ENCODE peak calls at places on chromosomes 12 and 14, in ten cellular contexts. One of them, this sample, is unnamed.

GRCh38 chr14:93800038-93800937 is 12.0 kb upstream of the PRIMA1 start:
- DNase-seq in GM20000: no peak
- DNase-seq in dorsolateral prefrontal cortex: no peak
- DNase-seq in uterus: no peak
- DNase-seq in sigmoid colon: no peak
- DNase-seq in mammary epithelial cell: peak
- DNase-seq in upper lobe of right lung: no peak
- DNase-seq in AG04449: no peak
- DNase-seq in right atrium auricular region: no peak
- DNase-seq in CD8-positive, alpha-beta T cell: no peak
- DNase-seq in this sample: no peak

GRCh38 chr12:68791897-68792481 is 16.0 kb upstream of the MDM2 start:
- DNase-seq in mammary epithelial cell: no peak
- DNase-seq in dorsolateral prefrontal cortex: no peak
- DNase-seq in CD8-positive, alpha-beta T cell: no peak
- DNase-seq in uterus: no peak
- DNase-seq in upper lobe of right lung: no peak
- DNase-seq in sigmoid colon: no peak
- DNase-seq in GM20000: no peak
- DNase-seq in AG04449: no peak
- DNase-seq in right atrium auricular region: no peak
- DNase-seq in this sample: no peak

GRCh38 chr12:115990241-115990640 is 287.3 kb downstream of the MED13L start:
- DNase-seq in upper lobe of right lung: no peak
- DNase-seq in sigmoid colon: no peak
- DNase-seq in mammary epithelial cell: no peak
- DNase-seq in dorsolateral prefrontal cortex: no peak
- DNase-seq in AG04449: no peak
- DNase-seq in CD8-positive, alpha-beta T cell: no peak
- DNase-seq in uterus: no peak
- DNase-seq in GM20000: no peak
- DNase-seq in right atrium auricular region: no peak
- DNase-seq in this sample: no peak

GRCh38 chr12:9041321-9041720 is 52.0 kb downstream of the KLRG1 start:
- DNase-seq in dorsolateral prefrontal cortex: no peak
- DNase-seq in uterus: no peak
- DNase-seq in AG04449: no peak
- DNase-seq in right atrium auricular region: no peak
- DNase-seq in CD8-positive, alpha-beta T cell: no peak
- DNase-seq in sigmoid colon: no peak
- DNase-seq in upper lobe of right lung: no peak
- DNase-seq in mammary epithelial cell: peak
- DNase-seq in GM20000: no peak
- DNase-seq in this sample: no peak

GRCh38 chr12:43551271-43551970 is 582 bp downstream of the ADAMTS20 start:
- DNase-seq in AG04449: no peak
- DNase-seq in upper lobe of right lung: no peak
- DNase-seq in CD8-positive, alpha-beta T cell: no peak
- DNase-seq in right atrium auricular region: no peak
- DNase-seq in sigmoid colon: no peak
- DNase-seq in mammary epithelial cell: peak
- DNase-seq in GM20000: no peak
- DNase-seq in uterus: no peak
- DNase-seq in dorsolateral prefrontal cortex: no peak
- DNase-seq in this sample: no peak

GRCh38 chr14:81400202-81400678 is at the start of gene STON2:
- DNase-seq in right atrium auricular region: no peak
- DNase-seq in sigmoid colon: no peak
- DNase-seq in uterus: no peak
- DNase-seq in CD8-positive, alpha-beta T cell: no peak
- DNase-seq in upper lobe of right lung: no peak
- DNase-seq in dorsolateral prefrontal cortex: no peak
- DNase-seq in GM20000: no peak
- DNase-seq in mammary epithelial cell: peak
- DNase-seq in AG04449: no peak
- DNase-seq in this sample: no peak

GRCh38 chr12:83015390-83016225 is 328.9 kb downstream of the TMTC2 start:
- DNase-seq in right atrium auricular region: no peak
- DNase-seq in mammary epithelial cell: no peak
- DNase-seq in CD8-positive, alpha-beta T cell: no peak
- DNase-seq in sigmoid colon: peak
- DNase-seq in uterus: peak
- DNase-seq in AG04449: no peak
- DNase-seq in GM20000: no peak
- DNase-seq in upper lobe of right lung: no peak
- DNase-seq in dorsolateral prefrontal cortex: no peak
- DNase-seq in this sample: no peak

GRCh38 chr12:15662303-15662980 is 126.7 kb downstream of the EPS8 start:
- DNase-seq in mammary epithelial cell: peak
- DNase-seq in upper lobe of right lung: no peak
- DNase-seq in CD8-positive, alpha-beta T cell: no peak
- DNase-seq in uterus: no peak
- DNase-seq in right atrium auricular region: no peak
- DNase-seq in AG04449: peak
- DNase-seq in GM20000: no peak
- DNase-seq in dorsolateral prefrontal cortex: no peak
- DNase-seq in sigmoid colon: no peak
- DNase-seq in this sample: no peak

GRCh38 chr12:52555577-52555976 is 2.6 kb upstream of the KRT71 start:
- DNase-seq in uterus: no peak
- DNase-seq in sigmoid colon: no peak
- DNase-seq in GM20000: no peak
- DNase-seq in upper lobe of right lung: no peak
- DNase-seq in right atrium auricular region: no peak
- DNase-seq in CD8-positive, alpha-beta T cell: no peak
- DNase-seq in AG04449: no peak
- DNase-seq in dorsolateral prefrontal cortex: no peak
- DNase-seq in mammary epithelial cell: no peak
- DNase-seq in this sample: no peak

GRCh38 chr12:100101000-100101399 is 41.7 kb downstream of the BLTP3B start:
- DNase-seq in CD8-positive, alpha-beta T cell: no peak
- DNase-seq in upper lobe of right lung: no peak
- DNase-seq in AG04449: no peak
- DNase-seq in uterus: no peak
- DNase-seq in right atrium auricular region: no peak
- DNase-seq in sigmoid colon: no peak
- DNase-seq in mammary epithelial cell: no peak
- DNase-seq in dorsolateral prefrontal cortex: no peak
- DNase-seq in GM20000: no peak
- DNase-seq in this sample: no peak

GRCh38 chr12:123250471-123251383 is 17.5 kb downstream of the MTRFR start:
- DNase-seq in GM20000: no peak
- DNase-seq in upper lobe of right lung: peak
- DNase-seq in dorsolateral prefrontal cortex: no peak
- DNase-seq in uterus: no peak
- DNase-seq in sigmoid colon: no peak
- DNase-seq in AG04449: no peak
- DNase-seq in CD8-positive, alpha-beta T cell: no peak
- DNase-seq in right atrium auricular region: no peak
- DNase-seq in mammary epithelial cell: peak
- DNase-seq in this sample: no peak

GRCh38 chr14:96823652-96824051 is 26.5 kb downstream of the VRK1 start:
- DNase-seq in upper lobe of right lung: no peak
- DNase-seq in GM20000: no peak
- DNase-seq in right atrium auricular region: no peak
- DNase-seq in AG04449: no peak
- DNase-seq in CD8-positive, alpha-beta T cell: no peak
- DNase-seq in mammary epithelial cell: no peak
- DNase-seq in dorsolateral prefrontal cortex: no peak
- DNase-seq in uterus: no peak
- DNase-seq in sigmoid colon: no peak
- DNase-seq in this sample: no peak

GRCh38 chr14:68674538-68675232 is 118.2 kb downstream of the ZFP36L1 start:
- DNase-seq in upper lobe of right lung: no peak
- DNase-seq in CD8-positive, alpha-beta T cell: no peak
- DNase-seq in dorsolateral prefrontal cortex: no peak
- DNase-seq in sigmoid colon: peak
- DNase-seq in GM20000: no peak
- DNase-seq in AG04449: no peak
- DNase-seq in uterus: no peak
- DNase-seq in right atrium auricular region: no peak
- DNase-seq in mammary epithelial cell: no peak
- DNase-seq in this sample: no peak

GRCh38 chr12:53495903-53496751 is 3.1 kb downstream of the MAP3K12 start:
- DNase-seq in sigmoid colon: peak
- DNase-seq in dorsolateral prefrontal cortex: no peak
- DNase-seq in upper lobe of right lung: peak
- DNase-seq in GM20000: no peak
- DNase-seq in mammary epithelial cell: no peak
- DNase-seq in CD8-positive, alpha-beta T cell: no peak
- DNase-seq in uterus: peak
- DNase-seq in right atrium auricular region: peak
- DNase-seq in AG04449: no peak
- DNase-seq in this sample: no peak

GRCh38 chr14:36315159-36315853 is 5.1 kb downstream of the MBIP start:
- DNase-seq in GM20000: peak
- DNase-seq in right atrium auricular region: no peak
- DNase-seq in CD8-positive, alpha-beta T cell: no peak
- DNase-seq in upper lobe of right lung: no peak
- DNase-seq in uterus: no peak
- DNase-seq in sigmoid colon: no peak
- DNase-seq in mammary epithelial cell: peak
- DNase-seq in dorsolateral prefrontal cortex: no peak
- DNase-seq in AG04449: no peak
- DNase-seq in this sample: peak

GRCh38 chr12:11555743-11556625 is 93.5 kb upstream of the ETV6 start:
- DNase-seq in dorsolateral prefrontal cortex: no peak
- DNase-seq in right atrium auricular region: no peak
- DNase-seq in mammary epithelial cell: no peak
- DNase-seq in uterus: no peak
- DNase-seq in sigmoid colon: peak
- DNase-seq in GM20000: no peak
- DNase-seq in upper lobe of right lung: no peak
- DNase-seq in CD8-positive, alpha-beta T cell: no peak
- DNase-seq in AG04449: no peak
- DNase-seq in this sample: no peak

GRCh38 chr14:91331761-91332447 is 85.7 kb downstream of the CCDC88C start:
- DNase-seq in mammary epithelial cell: no peak
- DNase-seq in CD8-positive, alpha-beta T cell: no peak
- DNase-seq in AG04449: no peak
- DNase-seq in uterus: no peak
- DNase-seq in upper lobe of right lung: peak
- DNase-seq in sigmoid colon: no peak
- DNase-seq in GM20000: no peak
- DNase-seq in right atrium auricular region: no peak
- DNase-seq in dorsolateral prefrontal cortex: no peak
- DNase-seq in this sample: no peak

GRCh38 chr14:34270361-34270760 is 191.7 kb downstream of the SPTSSA start:
- DNase-seq in right atrium auricular region: no peak
- DNase-seq in dorsolateral prefrontal cortex: no peak
- DNase-seq in CD8-positive, alpha-beta T cell: no peak
- DNase-seq in mammary epithelial cell: no peak
- DNase-seq in uterus: peak
- DNase-seq in GM20000: no peak
- DNase-seq in upper lobe of right lung: no peak
- DNase-seq in AG04449: no peak
- DNase-seq in sigmoid colon: no peak
- DNase-seq in this sample: no peak

GRCh38 chr14:72476657-72477499 is 417.0 kb downstream of the DPF3 start:
- DNase-seq in mammary epithelial cell: peak
- DNase-seq in uterus: no peak
- DNase-seq in dorsolateral prefrontal cortex: no peak
- DNase-seq in GM20000: peak
- DNase-seq in CD8-positive, alpha-beta T cell: peak
- DNase-seq in upper lobe of right lung: no peak
- DNase-seq in right atrium auricular region: peak
- DNase-seq in sigmoid colon: no peak
- DNase-seq in AG04449: peak
- DNase-seq in this sample: peak

GRCh38 chr12:6752181-6752930 is 585 bp downstream of the MLF2 start:
- DNase-seq in GM20000: no peak
- DNase-seq in dorsolateral prefrontal cortex: peak
- DNase-seq in mammary epithelial cell: peak
- DNase-seq in uterus: peak
- DNase-seq in right atrium auricular region: peak
- DNase-seq in upper lobe of right lung: no peak
- DNase-seq in CD8-positive, alpha-beta T cell: no peak
- DNase-seq in AG04449: no peak
- DNase-seq in sigmoid colon: peak
- DNase-seq in this sample: peak
- TF ChIP-seq CTCF in GM20000: no peak
- TF ChIP-seq CTCF in dorsolateral prefrontal cortex: peak
- TF ChIP-seq CTCF in mammary epithelial cell: peak
- TF ChIP-seq CTCF in uterus: no peak
- TF ChIP-seq CTCF in right atrium auricular region: no peak
- TF ChIP-seq CTCF in upper lobe of right lung: peak
- TF ChIP-seq CTCF in CD8-positive, alpha-beta T cell: no peak
- TF ChIP-seq CTCF in AG04449: peak
- TF ChIP-seq CTCF in sigmoid colon: no peak
- TF ChIP-seq CTCF in this sample: no peak

DNA sequence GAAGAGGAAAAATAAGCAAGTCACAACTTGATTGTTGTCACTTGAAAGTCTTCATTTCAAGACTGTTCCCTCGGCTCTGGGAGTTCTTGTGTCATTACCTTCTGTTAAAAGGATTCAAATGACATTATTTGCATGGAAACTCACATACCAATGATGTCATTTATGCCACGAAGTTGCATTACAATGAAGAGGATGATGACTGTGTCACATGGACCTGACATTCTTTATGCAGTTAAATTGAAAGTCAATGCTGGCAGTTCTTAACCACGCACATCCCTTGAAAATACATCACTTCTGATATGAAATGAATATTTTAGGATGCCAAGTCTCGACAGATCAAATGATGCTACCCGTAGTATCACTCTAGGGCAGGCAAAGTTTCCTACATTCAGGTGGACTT is 1069.5 kb downstream of the VRK1 start:
- DNase-seq in uterus: no peak
- DNase-seq in right atrium auricular region: no peak
- DNase-seq in dorsolateral prefrontal cortex: no peak
- DNase-seq in AG04449: no peak
- DNase-seq in upper lobe of right lung: no peak
- DNase-seq in CD8-positive, alpha-beta T cell: no peak
- DNase-seq in sigmoid colon: no peak
- DNase-seq in GM20000: no peak
- DNase-seq in mammary epithelial cell: no peak
- DNase-seq in this sample: no peak
- TF ChIP-seq CTCF in uterus: no peak
- TF ChIP-seq CTCF in right atrium auricular region: no peak
- TF ChIP-seq CTCF in dorsolateral prefrontal cortex: no peak
- TF ChIP-seq CTCF in AG04449: no peak
- TF ChIP-seq CTCF in upper lobe of right lung: no peak
- TF ChIP-seq CTCF in CD8-positive, alpha-beta T cell: no peak
- TF ChIP-seq CTCF in sigmoid colon: no peak
- TF ChIP-seq CTCF in GM20000: no peak
- TF ChIP-seq CTCF in mammary epithelial cell: no peak
- TF ChIP-seq CTCF in this sample: no peak

GRCh38 chr14:104462651-104463630 is 116.6 kb upstream of the C14orf180 start:
- DNase-seq in upper lobe of right lung: no peak
- DNase-seq in right atrium auricular region: peak
- DNase-seq in GM20000: no peak
- DNase-seq in sigmoid colon: no peak
- DNase-seq in dorsolateral prefrontal cortex: no peak
- DNase-seq in CD8-positive, alpha-beta T cell: no peak
- DNase-seq in mammary epithelial cell: peak
- DNase-seq in AG04449: no peak
- DNase-seq in uterus: no peak
- DNase-seq in this sample: no peak
- TF ChIP-seq CTCF in upper lobe of right lung: no peak
- TF ChIP-seq CTCF in right atrium auricular region: no peak
- TF ChIP-seq CTCF in GM20000: no peak
- TF ChIP-seq CTCF in sigmoid colon: no peak
- TF ChIP-seq CTCF in dorsolateral prefrontal cortex: no peak
- TF ChIP-seq CTCF in CD8-positive, alpha-beta T cell: no peak
- TF ChIP-seq CTCF in mammary epithelial cell: no peak
- TF ChIP-seq CTCF in AG04449: no peak
- TF ChIP-seq CTCF in uterus: no peak
- TF ChIP-seq CTCF in this sample: no peak

GRCh38 chr14:29085546-29085945 is 319.0 kb downstream of the FOXG1 start:
- DNase-seq in upper lobe of right lung: no peak
- DNase-seq in sigmoid colon: no peak
- DNase-seq in dorsolateral prefrontal cortex: no peak
- DNase-seq in uterus: no peak
- DNase-seq in GM20000: no peak
- DNase-seq in mammary epithelial cell: no peak
- DNase-seq in CD8-positive, alpha-beta T cell: no peak
- DNase-seq in right atrium auricular region: no peak
- DNase-seq in AG04449: no peak
- DNase-seq in this sample: no peak
- TF ChIP-seq CTCF in upper lobe of right lung: peak
- TF ChIP-seq CTCF in sigmoid colon: no peak
- TF ChIP-seq CTCF in dorsolateral prefrontal cortex: no peak
- TF ChIP-seq CTCF in uterus: no peak
- TF ChIP-seq CTCF in GM20000: no peak
- TF ChIP-seq CTCF in mammary epithelial cell: no peak
- TF ChIP-seq CTCF in CD8-positive, alpha-beta T cell: no peak
- TF ChIP-seq CTCF in right atrium auricular region: no peak
- TF ChIP-seq CTCF in AG04449: peak
- TF ChIP-seq CTCF in this sample: no peak